ENCODE peak calls at places on chromosomes 3 and 15, in seven cellular contexts. E, G, J, V, A, O and L are unnamed samples.

GRCh38 chr3:195899701-195900425 is 8.5 kb downstream of the TNK2 start:
- DNase-seq in E (no peak), G (no peak), J (peak; percentile 62), V (peak; percentile 75), A (no peak), O (no peak), L (no peak)

GRCh38 chr3:155101398-155101797 is 21.3 kb downstream of the MME start:
- DNase-seq in E (no peak), G (no peak), J (no peak), V (no peak), A (peak; percentile 30), O (no peak), L (no peak)

GRCh38 chr3:187713504-187713903 is 11.1 kb upstream of the RTP2 start:
- DNase-seq in E (no peak), G (no peak), J (no peak), V (no peak), A (no peak), O (no peak), L (no peak)

GRCh38 chr3:14810795-14811661 is 7.7 kb upstream of the FGD5 start:
- DNase-seq in E (no peak), G (no peak), J (no peak), V (peak; percentile 67), A (peak; percentile 26), O (no peak), L (no peak)

GRCh38 chr3:122977645-122978466 is 49.7 kb downstream of the SEMA5B start:
- DNase-seq in E (peak; percentile 72), G (no peak), J (peak; percentile 94), V (no peak), A (peak; percentile 64), O (peak; percentile 51), L (peak; percentile 69)

GRCh38 chr3:29721789-29722188 is 440.9 kb downstream of the RBMS3 start:
- DNase-seq in E (no peak), G (no peak), J (no peak), V (no peak), A (no peak), O (no peak), L (no peak)

GRCh38 chr3:123816673-123817207 is 67.4 kb downstream of the MYLK start:
- DNase-seq in E (no peak), G (no peak), J (no peak), V (no peak), A (no peak), O (no peak), L (no peak)

GRCh38 chr15:99635145-99635544 is 69.4 kb downstream of the MEF2A start:
- DNase-seq in E (no peak), G (no peak), J (no peak), V (no peak), A (no peak), O (no peak), L (no peak)

GRCh38 chr15:87849181-87849580 is 407.4 kb downstream of the NTRK3 start:
- DNase-seq in E (no peak), G (no peak), J (no peak), V (no peak), A (no peak), O (no peak), L (no peak)

GRCh38 chr3:46926447-46926846 is 48.9 kb downstream of the PTH1R start:
- DNase-seq in E (no peak), G (no peak), J (peak; percentile 39), V (peak; percentile 73), A (no peak), O (no peak), L (no peak)

GRCh38 chr3:169026543-169027181 is 636.9 kb downstream of the MECOM start:
- DNase-seq in E (no peak), G (no peak), J (no peak), V (no peak), A (no peak), O (no peak), L (no peak)

GRCh38 chr3:177463863-177464262 is 266.6 kb upstream of the TBL1XR1 start:
- DNase-seq in E (no peak), G (no peak), J (no peak), V (no peak), A (no peak), O (no peak), L (no peak)

GRCh38 chr15:99485153-99485947 is 80.4 kb upstream of the MEF2A start:
- DNase-seq in E (no peak), G (no peak), J (no peak), V (no peak), A (no peak), O (no peak), L (no peak)

GRCh38 chr15:66938114-66938830 is 127.1 kb upstream of the SMAD3 start:
- DNase-seq in E (no peak), G (no peak), J (no peak), V (no peak), A (no peak), O (no peak), L (no peak)

GRCh38 chr15:41772720-41773331 is 1.5 kb upstream of the MAPKBP1 start:
- DNase-seq in E (peak; percentile 50), G (no peak), J (no peak), V (no peak), A (no peak), O (peak; percentile 54), L (no peak)

GRCh38 chr15:48005921-48006541 is 114.8 kb upstream of the SLC24A5 start:
- DNase-seq in E (peak; percentile 87), G (peak; percentile 17), J (peak; percentile 85), V (no peak), A (no peak), O (peak; percentile 15), L (peak; percentile 62)

GRCh38 chr3:157819415-157819814 is 286.8 kb downstream of the SHOX2 start:
- DNase-seq in E (no peak), G (no peak), J (no peak), V (no peak), A (no peak), O (no peak), L (no peak)

GRCh38 chr15:57064033-57064432 is 145.6 kb downstream of the TCF12 start:
- DNase-seq in E (no peak), G (no peak), J (no peak), V (no peak), A (no peak), O (no peak), L (no peak)

GRCh38 chr3:122298239-122298638 is 26.8 kb upstream of the CSTA start:
- DNase-seq in E (no peak), G (no peak), J (no peak), V (no peak), A (no peak), O (no peak), L (no peak)

GRCh38 chr3:167489571-167489970 is 15.7 kb upstream of the SERPINI2 start:
- DNase-seq in E (no peak), G (no peak), J (no peak), V (no peak), A (no peak), O (no peak), L (no peak)

GRCh38 chr3:167487556-167487955 is 13.7 kb upstream of the SERPINI2 start:
- DNase-seq in E (no peak), G (no peak), J (no peak), V (no peak), A (no peak), O (no peak), L (no peak)

GRCh38 chr3:167497903-167498302 is 24.1 kb upstream of the SERPINI2 start:
- DNase-seq in E (no peak), G (no peak), J (no peak), V (no peak), A (no peak), O (no peak), L (no peak)

GRCh38 chr3:167491626-167492025 is 17.8 kb upstream of the SERPINI2 start:
- DNase-seq in E (no peak), G (no peak), J (no peak), V (no peak), A (no peak), O (no peak), L (no peak)

GRCh38 chr3:167493240-167493639 is 19.4 kb upstream of the SERPINI2 start:
- DNase-seq in E (no peak), G (no peak), J (no peak), V (no peak), A (no peak), O (peak; percentile 42), L (no peak)
- TF ChIP-seq CTCF in E (no peak), G (no peak), J (peak; percentile 18), V (no peak), A (peak; percentile 13), O (peak; percentile 94), L (peak; percentile 44)

DNA sequence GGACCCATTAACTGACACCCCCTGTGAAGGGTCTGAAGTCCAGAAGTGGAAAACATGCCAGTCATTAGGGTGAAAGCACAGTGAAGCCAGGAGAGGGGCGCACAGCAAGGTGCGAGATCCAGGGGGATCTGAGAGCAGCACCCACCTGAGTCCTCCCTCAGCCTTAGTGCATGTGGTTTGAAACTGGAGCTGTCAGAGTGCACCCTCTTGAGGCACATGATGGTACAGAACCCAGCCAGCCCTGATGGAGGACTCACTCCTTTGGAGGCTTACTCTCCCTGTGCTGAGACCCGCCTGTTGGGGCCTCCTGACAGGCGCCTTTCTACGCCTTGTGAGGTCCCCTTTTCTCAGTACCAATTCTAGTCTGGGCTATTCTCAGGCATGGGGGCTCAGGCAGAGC is 77.8 kb downstream of the IL20RB start:
- DNase-seq in E (no peak), G (no peak), J (no peak), V (no peak), A (no peak), O (no peak), L (no peak)
- TF ChIP-seq CTCF in E (no peak), G (no peak), J (no peak), V (no peak), A (no peak), O (no peak), L (no peak)

GRCh38 chr3:192490720-192491119 is 236.6 kb downstream of the FGF12 start:
- DNase-seq in E (no peak), G (no peak), J (no peak), V (no peak), A (no peak), O (no peak), L (no peak)
- TF ChIP-seq CTCF in E (no peak), G (no peak), J (no peak), V (no peak), A (no peak), O (no peak), L (no peak)

GRCh38 chr15:91942676-91943417 is 89.3 kb downstream of the SLCO3A1 start:
- DNase-seq in E (peak; percentile 93), G (peak; percentile 82), J (peak; percentile 91), V (no peak), A (peak; percentile 63), O (peak; percentile 79), L (no peak)

GRCh38 chr15:91944334-91944733 is 90.8 kb downstream of the SLCO3A1 start:
- DNase-seq in E (no peak), G (no peak), J (no peak), V (no peak), A (no peak), O (no peak), L (no peak)

GRCh38 chr15:91939432-91939831 is 85.9 kb downstream of the SLCO3A1 start:
- DNase-seq in E (no peak), G (no peak), J (no peak), V (no peak), A (peak; percentile 68), O (peak; percentile 43), L (no peak)

GRCh38 chr15:91940466-91941381 is 87.2 kb downstream of the SLCO3A1 start:
- DNase-seq in E (peak; percentile 61), G (no peak), J (peak; percentile 86), V (no peak), A (no peak), O (no peak), L (no peak)

DNA sequence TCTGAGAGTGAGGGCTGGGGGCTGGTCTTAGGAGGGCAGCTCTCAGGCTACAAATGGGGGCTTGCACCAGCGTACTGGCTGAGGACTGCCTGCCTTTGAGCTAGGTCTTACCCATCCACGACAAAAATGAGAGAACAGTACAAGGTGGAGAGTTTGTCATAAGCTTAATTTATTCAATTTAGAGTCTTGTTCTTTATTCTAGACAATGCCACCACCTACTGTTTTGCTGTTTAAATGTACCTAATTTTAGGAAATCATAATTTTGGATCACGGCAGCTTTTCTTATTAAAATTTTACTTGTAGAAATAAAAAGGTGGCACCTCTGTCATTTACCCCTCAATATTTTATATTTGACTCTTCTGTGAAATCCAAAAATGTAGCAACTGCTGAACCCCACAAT is 88.4 kb downstream of the SLCO3A1 start:
- DNase-seq in E (no peak), G (no peak), J (no peak), V (no peak), A (no peak), O (no peak), L (no peak)
- TF ChIP-seq CTCF in E (no peak), G (no peak), J (no peak), V (no peak), A (no peak), O (no peak), L (no peak)